ENCODE peak calls at places on chromosome 4, in five cellular contexts. One of them, this sample, is unnamed.

GRCh38 chr4:83125738-83126141 is 11.2 kb upstream of the PLAC8 start:
- DNase-seq in lower lobe of right lung: no peak
- DNase-seq in pancreas: no peak
- DNase-seq in heart left ventricle: no peak
- DNase-seq in left ventricle myocardium inferior: no peak
- DNase-seq in this sample: no peak

GRCh38 chr4:153318696-153319320 is 25.7 kb upstream of the MND1 start:
- DNase-seq in pancreas: no peak
- DNase-seq in lower lobe of right lung: no peak
- DNase-seq in heart left ventricle: no peak
- DNase-seq in left ventricle myocardium inferior: no peak
- DNase-seq in this sample: no peak

GRCh38 chr4:163631288-163631687 is 136.8 kb downstream of the TMA16 start:
- DNase-seq in left ventricle myocardium inferior: no peak
- DNase-seq in lower lobe of right lung: no peak
- DNase-seq in pancreas: no peak
- DNase-seq in heart left ventricle: no peak
- DNase-seq in this sample: no peak

GRCh38 chr4:168151313-168151712 is 59.0 kb downstream of the ANXA10 start:
- DNase-seq in lower lobe of right lung: no peak
- DNase-seq in heart left ventricle: no peak
- DNase-seq in left ventricle myocardium inferior: no peak
- DNase-seq in pancreas: no peak
- DNase-seq in this sample: no peak

GRCh38 chr4:74374561-74375327 is 9.8 kb downstream of the EREG start:
- DNase-seq in pancreas: no peak
- DNase-seq in left ventricle myocardium inferior: no peak
- DNase-seq in lower lobe of right lung: peak; percentile 90
- DNase-seq in heart left ventricle: no peak
- DNase-seq in this sample: no peak

GRCh38 chr4:141899541-141899940 is 263.2 kb downstream of the IL15 start:
- DNase-seq in left ventricle myocardium inferior: no peak
- DNase-seq in heart left ventricle: no peak
- DNase-seq in pancreas: no peak
- DNase-seq in lower lobe of right lung: no peak
- DNase-seq in this sample: no peak

GRCh38 chr4:84648863-84649647 is 66.1 kb downstream of the CDS1 start:
- DNase-seq in pancreas: no peak
- DNase-seq in heart left ventricle: no peak
- DNase-seq in left ventricle myocardium inferior: no peak
- DNase-seq in lower lobe of right lung: no peak
- DNase-seq in this sample: peak; percentile 30

GRCh38 chr4:48275247-48275646 is 5.6 kb upstream of the TEC start:
- DNase-seq in left ventricle myocardium inferior: no peak
- DNase-seq in pancreas: no peak
- DNase-seq in lower lobe of right lung: no peak
- DNase-seq in heart left ventricle: no peak
- DNase-seq in this sample: no peak

GRCh38 chr4:88661724-88662123 is 35.9 kb downstream of the NAP1L5 start:
- DNase-seq in heart left ventricle: no peak
- DNase-seq in pancreas: no peak
- DNase-seq in lower lobe of right lung: no peak
- DNase-seq in left ventricle myocardium inferior: no peak
- DNase-seq in this sample: no peak

GRCh38 chr4:101042847-101043246 is 304.5 kb downstream of the PPP3CA start:
- DNase-seq in lower lobe of right lung: no peak
- DNase-seq in heart left ventricle: no peak
- DNase-seq in left ventricle myocardium inferior: no peak
- DNase-seq in pancreas: no peak
- DNase-seq in this sample: no peak

GRCh38 chr4:187304131-187304530 is 580.5 kb upstream of the FAT1 start:
- DNase-seq in lower lobe of right lung: no peak
- DNase-seq in pancreas: no peak
- DNase-seq in heart left ventricle: no peak
- DNase-seq in left ventricle myocardium inferior: no peak
- DNase-seq in this sample: no peak

GRCh38 chr4:106315476-106315967 is 487 bp downstream of the TBCK start:
- DNase-seq in heart left ventricle: no peak
- DNase-seq in pancreas: no peak
- DNase-seq in left ventricle myocardium inferior: no peak
- DNase-seq in lower lobe of right lung: peak; percentile 42
- DNase-seq in this sample: no peak

GRCh38 chr4:15488658-15489470 is 19.2 kb downstream of the CC2D2A start:
- DNase-seq in lower lobe of right lung: no peak
- DNase-seq in pancreas: no peak
- DNase-seq in left ventricle myocardium inferior: no peak
- DNase-seq in heart left ventricle: no peak
- DNase-seq in this sample: no peak

GRCh38 chr4:187069398-187069797 is 345.7 kb upstream of the FAT1 start:
- DNase-seq in left ventricle myocardium inferior: no peak
- DNase-seq in heart left ventricle: no peak
- DNase-seq in pancreas: no peak
- DNase-seq in lower lobe of right lung: no peak
- DNase-seq in this sample: no peak

GRCh38 chr4:87005690-87006461 is 71.1 kb downstream of the AFF1 start:
- DNase-seq in pancreas: no peak
- DNase-seq in heart left ventricle: no peak
- DNase-seq in left ventricle myocardium inferior: no peak
- DNase-seq in lower lobe of right lung: no peak
- DNase-seq in this sample: peak; percentile 11

GRCh38 chr4:156933633-156934258 is 37.9 kb downstream of the PDGFC start:
- DNase-seq in lower lobe of right lung: no peak
- DNase-seq in heart left ventricle: no peak
- DNase-seq in left ventricle myocardium inferior: no peak
- DNase-seq in pancreas: no peak
- DNase-seq in this sample: no peak

GRCh38 chr4:20493761-20494353 is 206.4 kb upstream of the PACRGL start:
- DNase-seq in left ventricle myocardium inferior: no peak
- DNase-seq in heart left ventricle: no peak
- DNase-seq in lower lobe of right lung: no peak
- DNase-seq in pancreas: no peak
- DNase-seq in this sample: no peak

GRCh38 chr4:150218447-150218846 is 140.2 kb downstream of the DCLK2 start:
- DNase-seq in heart left ventricle: no peak
- DNase-seq in left ventricle myocardium inferior: no peak
- DNase-seq in lower lobe of right lung: no peak
- DNase-seq in pancreas: no peak
- DNase-seq in this sample: no peak

GRCh38 chr4:182065255-182065654 is 177.9 kb upstream of the TENM3 start:
- DNase-seq in heart left ventricle: no peak
- DNase-seq in left ventricle myocardium inferior: no peak
- DNase-seq in pancreas: no peak
- DNase-seq in lower lobe of right lung: no peak
- DNase-seq in this sample: no peak

GRCh38 chr4:76061977-76062376 is 12.5 kb upstream of the ART3 start:
- DNase-seq in left ventricle myocardium inferior: no peak
- DNase-seq in heart left ventricle: no peak
- DNase-seq in pancreas: no peak
- DNase-seq in lower lobe of right lung: no peak
- DNase-seq in this sample: no peak

GRCh38 chr4:159003420-159004253 is 99.2 kb upstream of the RAPGEF2 start:
- DNase-seq in heart left ventricle: no peak
- DNase-seq in lower lobe of right lung: no peak
- DNase-seq in left ventricle myocardium inferior: no peak
- DNase-seq in pancreas: no peak
- DNase-seq in this sample: no peak

GRCh38 chr4:173765731-173766130 is 235.7 kb upstream of the HAND2 start:
- DNase-seq in pancreas: no peak
- DNase-seq in heart left ventricle: no peak
- DNase-seq in lower lobe of right lung: no peak
- DNase-seq in left ventricle myocardium inferior: no peak
- DNase-seq in this sample: no peak

GRCh38 chr4:42806436-42806835 is 86.1 kb upstream of the GRXCR1 start:
- DNase-seq in heart left ventricle: no peak
- DNase-seq in lower lobe of right lung: no peak
- DNase-seq in left ventricle myocardium inferior: no peak
- DNase-seq in pancreas: no peak
- DNase-seq in this sample: no peak

GRCh38 chr4:112290341-112290740 is 4.6 kb upstream of the TIFA start:
- DNase-seq in lower lobe of right lung: no peak
- DNase-seq in heart left ventricle: no peak
- DNase-seq in left ventricle myocardium inferior: no peak
- DNase-seq in pancreas: no peak
- DNase-seq in this sample: no peak

GRCh38 chr4:54913751-54914526 is 211.5 kb downstream of the KDR start:
- DNase-seq in lower lobe of right lung: no peak
- DNase-seq in left ventricle myocardium inferior: no peak
- DNase-seq in pancreas: no peak
- DNase-seq in heart left ventricle: no peak
- DNase-seq in this sample: no peak

GRCh38 chr4:144868309-144868708 is 222.4 kb downstream of the HHIP start:
- DNase-seq in left ventricle myocardium inferior: no peak
- DNase-seq in lower lobe of right lung: no peak
- DNase-seq in heart left ventricle: no peak
- DNase-seq in pancreas: no peak
- DNase-seq in this sample: no peak

GRCh38 chr4:185020293-185020808 is 2.1 kb downstream of the HELT start:
- DNase-seq in heart left ventricle: no peak
- DNase-seq in pancreas: no peak
- DNase-seq in lower lobe of right lung: peak; percentile 45
- DNase-seq in left ventricle myocardium inferior: no peak
- DNase-seq in this sample: no peak

GRCh38 chr4:185019451-185020292 is 1.4 kb downstream of the HELT start:
- DNase-seq in pancreas: no peak
- DNase-seq in lower lobe of right lung: no peak
- DNase-seq in left ventricle myocardium inferior: no peak
- DNase-seq in heart left ventricle: no peak
- DNase-seq in this sample: no peak

GRCh38 chr4:185018834-185019450 is 652 bp downstream of the HELT start:
- DNase-seq in left ventricle myocardium inferior: no peak
- DNase-seq in pancreas: no peak
- DNase-seq in lower lobe of right lung: peak; percentile 69
- DNase-seq in heart left ventricle: no peak
- DNase-seq in this sample: no peak

GRCh38 chr4:185020863-185021761 is 2.8 kb downstream of the HELT start:
- DNase-seq in heart left ventricle: no peak
- DNase-seq in pancreas: no peak
- DNase-seq in lower lobe of right lung: no peak
- DNase-seq in left ventricle myocardium inferior: no peak
- DNase-seq in this sample: no peak

GRCh38 chr4:185023471-185023870 is 5.2 kb downstream of the HELT start:
- DNase-seq in left ventricle myocardium inferior: no peak
- DNase-seq in heart left ventricle: no peak
- DNase-seq in pancreas: no peak
- DNase-seq in lower lobe of right lung: no peak
- DNase-seq in this sample: no peak
- H3K27me3 ChIP-seq in left ventricle myocardium inferior: peaks cover 96% of the 10 kb centered on the region
- H3K27me3 ChIP-seq in heart left ventricle: peaks cover 25% of the 10 kb centered on the region
- H3K27me3 ChIP-seq in pancreas: peaks cover 31% of the 10 kb centered on the region
- H3K27me3 ChIP-seq in lower lobe of right lung: peaks cover 85% of the 10 kb centered on the region
- H3K27me3 ChIP-seq in this sample: no peaks in the 10 kb centered on the region

DNA sequence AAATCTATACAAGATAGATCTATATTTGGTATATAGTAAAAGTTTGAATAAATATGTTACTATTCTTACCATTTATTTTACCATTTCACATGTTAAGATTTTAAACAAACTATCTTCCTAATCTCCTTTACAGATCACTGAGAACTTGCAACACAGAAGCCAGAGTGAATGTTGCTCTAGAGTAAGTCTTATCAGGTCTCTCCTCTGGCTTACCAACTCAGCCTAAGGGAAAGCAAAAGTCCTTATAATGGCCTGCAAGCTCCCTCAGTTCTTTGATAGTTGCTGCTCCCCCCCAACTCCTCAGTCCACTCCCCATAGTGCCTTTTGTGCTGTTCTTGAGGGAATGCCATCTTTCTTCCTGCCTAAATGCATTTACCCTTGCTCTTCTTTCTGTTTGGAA is 25.7 kb upstream of the SLC7A11 start:
- DNase-seq in left ventricle myocardium inferior: no peak
- DNase-seq in heart left ventricle: no peak
- DNase-seq in pancreas: no peak
- DNase-seq in lower lobe of right lung: no peak
- DNase-seq in this sample: no peak
- H3K27me3 ChIP-seq in left ventricle myocardium inferior: no peaks in the 10 kb centered on the region
- H3K27me3 ChIP-seq in heart left ventricle: no peaks in the 10 kb centered on the region
- H3K27me3 ChIP-seq in pancreas: no peaks in the 10 kb centered on the region
- H3K27me3 ChIP-seq in lower lobe of right lung: no peaks in the 10 kb centered on the region
- H3K27me3 ChIP-seq in this sample: no peaks in the 10 kb centered on the region

GRCh38 chr4:155415662-155416061 is 38.9 kb upstream of the MAP9 start:
- DNase-seq in left ventricle myocardium inferior: no peak
- DNase-seq in lower lobe of right lung: no peak
- DNase-seq in heart left ventricle: no peak
- DNase-seq in pancreas: no peak
- DNase-seq in this sample: no peak
- H3K27me3 ChIP-seq in left ventricle myocardium inferior: no peaks in the 10 kb centered on the region
- H3K27me3 ChIP-seq in lower lobe of right lung: no peaks in the 10 kb centered on the region
- H3K27me3 ChIP-seq in heart left ventricle: no peaks in the 10 kb centered on the region
- H3K27me3 ChIP-seq in pancreas: no peaks in the 10 kb centered on the region
- H3K27me3 ChIP-seq in this sample: no peaks in the 10 kb centered on the region

GRCh38 chr4:8862334-8862733 is 9.3 kb downstream of the HMX1 start:
- DNase-seq in pancreas: no peak
- DNase-seq in heart left ventricle: no peak
- DNase-seq in left ventricle myocardium inferior: no peak
- DNase-seq in lower lobe of right lung: no peak
- DNase-seq in this sample: no peak
- H3K27me3 ChIP-seq in pancreas: peaks cover 66% of the 10 kb centered on the region
- H3K27me3 ChIP-seq in heart left ventricle: peaks cover 88% of the 10 kb centered on the region
- H3K27me3 ChIP-seq in left ventricle myocardium inferior: peaks cover 100% of the 10 kb centered on the region
- H3K27me3 ChIP-seq in lower lobe of right lung: peaks cover 100% of the 10 kb centered on the region
- H3K27me3 ChIP-seq in this sample: no peaks in the 10 kb centered on the region

GRCh38 chr4:8860892-8861575 is 10.6 kb downstream of the HMX1 start:
- DNase-seq in lower lobe of right lung: no peak
- DNase-seq in heart left ventricle: peak; percentile 2
- DNase-seq in pancreas: no peak
- DNase-seq in left ventricle myocardium inferior: no peak
- DNase-seq in this sample: no peak

GRCh38 chr4:8861576-8862279 is 9.9 kb downstream of the HMX1 start:
- DNase-seq in pancreas: no peak
- DNase-seq in left ventricle myocardium inferior: no peak
- DNase-seq in lower lobe of right lung: no peak
- DNase-seq in heart left ventricle: peak; percentile 9
- DNase-seq in this sample: no peak

GRCh38 chr4:8858925-8859210 is 12.8 kb downstream of the HMX1 start:
- DNase-seq in pancreas: no peak
- DNase-seq in heart left ventricle: peak; percentile 10
- DNase-seq in lower lobe of right lung: no peak
- DNase-seq in left ventricle myocardium inferior: no peak
- DNase-seq in this sample: no peak

GRCh38 chr4:8859550-8860095 is 12.0 kb downstream of the HMX1 start:
- DNase-seq in left ventricle myocardium inferior: no peak
- DNase-seq in lower lobe of right lung: no peak
- DNase-seq in heart left ventricle: peak; percentile 17
- DNase-seq in pancreas: no peak
- DNase-seq in this sample: no peak

GRCh38 chr4:8860096-8860891 is 11.3 kb downstream of the HMX1 start:
- DNase-seq in left ventricle myocardium inferior: no peak
- DNase-seq in pancreas: no peak
- DNase-seq in heart left ventricle: peak; percentile 19
- DNase-seq in lower lobe of right lung: no peak
- DNase-seq in this sample: no peak
- H3K27me3 ChIP-seq in left ventricle myocardium inferior: peaks cover 100% of the 10 kb centered on the region
- H3K27me3 ChIP-seq in pancreas: peaks cover 76% of the 10 kb centered on the region
- H3K27me3 ChIP-seq in heart left ventricle: peaks cover 91% of the 10 kb centered on the region
- H3K27me3 ChIP-seq in lower lobe of right lung: peaks cover 100% of the 10 kb centered on the region
- H3K27me3 ChIP-seq in this sample: no peaks in the 10 kb centered on the region

GRCh38 chr4:7278071-7278765 is 85.9 kb downstream of the SORCS2 start:
- DNase-seq in left ventricle myocardium inferior: no peak
- DNase-seq in pancreas: no peak
- DNase-seq in heart left ventricle: no peak
- DNase-seq in lower lobe of right lung: no peak
- DNase-seq in this sample: no peak
- H3K27me3 ChIP-seq in left ventricle myocardium inferior: no peaks in the 10 kb centered on the region
- H3K27me3 ChIP-seq in pancreas: no peaks in the 10 kb centered on the region
- H3K27me3 ChIP-seq in heart left ventricle: no peaks in the 10 kb centered on the region
- H3K27me3 ChIP-seq in lower lobe of right lung: no peaks in the 10 kb centered on the region
- H3K27me3 ChIP-seq in this sample: no peaks in the 10 kb centered on the region

This sample was measured in ovary.